ENCODE peak calls at places on chromosomes 4 and X, in four cellular contexts. One of them, this sample, is unnamed.

GRCh38 chr4:125398263-125398662 is 83.5 kb downstream of the FAT4 start:
- DNase-seq in right lobe of liver: no peak
- DNase-seq in GM23248: no peak
- DNase-seq in tibial artery: no peak
- DNase-seq in this sample: no peak

GRCh38 chrX:39613997-39614679 is 483.6 kb downstream of the BCOR start:
- DNase-seq in GM23248: no peak
- DNase-seq in right lobe of liver: no peak
- DNase-seq in tibial artery: no peak
- DNase-seq in this sample: no peak

GRCh38 chrX:83916525-83916924 is 55.6 kb downstream of the CYLC1 start:
- DNase-seq in GM23248: peak
- DNase-seq in right lobe of liver: no peak
- DNase-seq in tibial artery: no peak
- DNase-seq in this sample: no peak

GRCh38 chr4:152660526-152660925 is 19.3 kb downstream of the TMEM154 start:
- DNase-seq in GM23248: no peak
- DNase-seq in tibial artery: no peak
- DNase-seq in right lobe of liver: no peak
- DNase-seq in this sample: no peak

GRCh38 chr4:72564184-72564583 is 4.8 kb downstream of the ADAMTS3 start:
- DNase-seq in GM23248: peak
- DNase-seq in right lobe of liver: no peak
- DNase-seq in tibial artery: no peak
- DNase-seq in this sample: no peak

GRCh38 chr4:102416765-102417164 is 71.5 kb upstream of the SLC39A8 start:
- DNase-seq in right lobe of liver: no peak
- DNase-seq in GM23248: no peak
- DNase-seq in tibial artery: no peak
- DNase-seq in this sample: no peak

GRCh38 chr4:74056114-74056857 is 17.8 kb upstream of the CXCL3 start:
- DNase-seq in GM23248: peak
- DNase-seq in right lobe of liver: no peak
- DNase-seq in tibial artery: no peak
- DNase-seq in this sample: no peak

GRCh38 chr4:103478210-103478609 is 241.6 kb downstream of the TACR3 start:
- DNase-seq in right lobe of liver: no peak
- DNase-seq in tibial artery: no peak
- DNase-seq in GM23248: no peak
- DNase-seq in this sample: no peak

GRCh38 chr4:184805462-184806245 is 20.1 kb downstream of the ACSL1 start:
- DNase-seq in GM23248: no peak
- DNase-seq in tibial artery: peak
- DNase-seq in right lobe of liver: peak
- DNase-seq in this sample: no peak

GRCh38 chr4:165709973-165710526 is 163.0 kb upstream of the TLL1 start:
- DNase-seq in GM23248: no peak
- DNase-seq in right lobe of liver: no peak
- DNase-seq in tibial artery: no peak
- DNase-seq in this sample: no peak

GRCh38 chr4:48194986-48195773 is 61.1 kb upstream of the TXK start:
- DNase-seq in right lobe of liver: no peak
- DNase-seq in GM23248: no peak
- DNase-seq in tibial artery: no peak
- DNase-seq in this sample: no peak
- H3K4me3 ChIP-seq in right lobe of liver: no peak
- H3K4me3 ChIP-seq in GM23248: no peak
- H3K4me3 ChIP-seq in tibial artery: no peak
- H3K4me3 ChIP-seq in this sample: no peak

GRCh38 chrX:154484255-154485149 is 1.9 kb downstream of the UBL4A start:
- DNase-seq in right lobe of liver: no peak
- DNase-seq in GM23248: peak
- DNase-seq in tibial artery: no peak
- DNase-seq in this sample: no peak

GRCh38 chrX:154485150-154486051 is 1.0 kb downstream of the UBL4A start:
- DNase-seq in right lobe of liver: no peak
- DNase-seq in GM23248: no peak
- DNase-seq in tibial artery: no peak
- DNase-seq in this sample: no peak

GRCh38 chrX:154487518-154488290 is 1.3 kb upstream of the UBL4A start:
- DNase-seq in GM23248: no peak
- DNase-seq in tibial artery: no peak
- DNase-seq in right lobe of liver: no peak
- DNase-seq in this sample: no peak

GRCh38 chrX:154486396-154487207 is at the start of gene UBL4A:
- DNase-seq in GM23248: peak
- DNase-seq in right lobe of liver: peak
- DNase-seq in tibial artery: peak
- DNase-seq in this sample: peak

GRCh38 chrX:154486052-154486395 is 391 bp downstream of the UBL4A start:
- DNase-seq in tibial artery: no peak
- DNase-seq in right lobe of liver: peak
- DNase-seq in GM23248: peak
- DNase-seq in this sample: peak
- H3K4me3 ChIP-seq in tibial artery: peak
- H3K4me3 ChIP-seq in right lobe of liver: peak
- H3K4me3 ChIP-seq in GM23248: peak
- H3K4me3 ChIP-seq in this sample: peak

GRCh38 chrX:15474058-15474457 is 19.1 kb downstream of the PIR start:
- DNase-seq in right lobe of liver: no peak
- DNase-seq in tibial artery: no peak
- DNase-seq in GM23248: no peak
- DNase-seq in this sample: no peak

GRCh38 chrX:15472523-15472922 is 20.6 kb downstream of the PIR start:
- DNase-seq in GM23248: no peak
- DNase-seq in tibial artery: no peak
- DNase-seq in right lobe of liver: no peak
- DNase-seq in this sample: no peak

GRCh38 chrX:15471016-15471415 is 22.1 kb downstream of the PIR start:
- DNase-seq in GM23248: peak
- DNase-seq in right lobe of liver: peak
- DNase-seq in tibial artery: peak
- DNase-seq in this sample: peak

GRCh38 chrX:15475021-15475420 is 18.1 kb downstream of the PIR start:
- DNase-seq in right lobe of liver: no peak
- DNase-seq in tibial artery: no peak
- DNase-seq in GM23248: peak
- DNase-seq in this sample: no peak

DNA sequence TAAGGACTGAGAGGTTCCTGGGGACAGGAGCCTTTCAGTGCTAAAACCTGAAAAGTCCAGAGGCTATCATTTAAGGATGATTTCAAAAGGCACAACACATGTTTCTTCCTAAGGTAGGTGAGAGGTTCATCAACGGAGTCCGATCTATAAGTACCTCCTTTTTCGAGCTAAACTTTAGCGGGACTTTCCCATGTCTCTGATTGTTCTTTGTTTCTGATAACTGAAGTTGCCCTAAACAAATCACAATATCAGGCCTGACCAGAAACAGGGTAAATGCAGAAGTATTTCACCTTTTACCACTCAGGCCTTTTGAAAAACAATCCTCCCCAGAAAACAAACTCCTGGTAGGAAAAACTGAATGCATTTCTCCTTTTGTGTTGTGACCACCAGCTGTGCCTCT is 17.6 kb downstream of the PIR start:
- DNase-seq in GM23248: no peak
- DNase-seq in tibial artery: no peak
- DNase-seq in right lobe of liver: no peak
- DNase-seq in this sample: no peak
- H3K4me3 ChIP-seq in GM23248: no peak
- H3K4me3 ChIP-seq in tibial artery: no peak
- H3K4me3 ChIP-seq in right lobe of liver: no peak
- H3K4me3 ChIP-seq in this sample: no peak

DNA sequence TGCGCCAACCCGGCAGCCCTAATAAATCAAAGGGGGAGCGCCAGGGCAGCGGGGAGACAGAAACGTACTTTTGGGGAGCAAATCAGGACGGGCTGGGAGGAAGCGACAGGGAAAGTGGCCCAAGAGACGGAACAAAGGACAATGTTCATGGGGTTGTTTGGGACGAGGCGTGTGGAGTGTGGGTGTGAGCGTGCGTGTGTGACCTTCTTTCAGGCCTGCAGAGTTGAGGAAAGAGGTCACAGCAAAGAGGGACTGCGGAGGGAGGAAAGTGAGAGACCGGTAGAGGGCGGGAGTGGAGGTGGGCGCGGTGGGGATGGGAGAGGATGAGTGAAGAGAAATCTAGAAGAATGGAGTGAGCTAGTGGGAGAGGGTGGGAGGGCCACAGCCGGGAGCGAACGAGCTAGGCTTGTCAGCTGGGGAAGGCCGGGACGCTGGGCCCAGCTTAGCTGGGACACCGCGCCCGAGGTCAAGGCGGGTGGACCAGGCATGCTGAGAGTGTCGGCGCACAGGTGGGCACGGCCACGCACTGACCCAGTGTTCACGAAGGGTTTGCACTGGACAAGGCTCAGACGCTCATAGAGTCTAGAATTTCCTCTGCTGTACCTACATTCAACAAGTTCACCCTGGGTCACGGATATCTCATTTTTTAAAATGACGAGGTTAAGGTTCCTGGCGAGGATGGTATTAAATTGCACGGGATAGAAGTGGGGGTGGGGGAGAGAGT is 14.7 kb upstream of the PITX2 start:
- DNase-seq in tibial artery: no peak
- DNase-seq in right lobe of liver: no peak
- DNase-seq in GM23248: peak
- DNase-seq in this sample: no peak
- H3K4me3 ChIP-seq in tibial artery: peak
- H3K4me3 ChIP-seq in right lobe of liver: no peak
- H3K4me3 ChIP-seq in GM23248: peak
- H3K4me3 ChIP-seq in this sample: no peak

GRCh38 chr4:4852591-4853362 is 6.7 kb upstream of the MSX1 start:
- DNase-seq in tibial artery: peak
- DNase-seq in GM23248: peak
- DNase-seq in right lobe of liver: no peak
- DNase-seq in this sample: no peak
- H3K4me3 ChIP-seq in tibial artery: peak
- H3K4me3 ChIP-seq in GM23248: peak
- H3K4me3 ChIP-seq in right lobe of liver: peak
- H3K4me3 ChIP-seq in this sample: peak

This sample was measured in CD8-positive, alpha-beta T cell.